ENCODE peak calls at places on chromosomes 6 and 20, in five cellular contexts. One of them, this sample, is unnamed.

GRCh38 chr6:12927746-12928145 is 211.2 kb downstream of the PHACTR1 start:
- DNase-seq in NCI-H2081: no peak
- DNase-seq in tibial artery: no peak
- DNase-seq in mesendoderm: no peak
- DNase-seq in Ammon's horn: no peak
- DNase-seq in this sample: no peak

GRCh38 chr6:77072694-77073409 is 390.4 kb downstream of the HTR1B start:
- DNase-seq in NCI-H2081: no peak
- DNase-seq in tibial artery: no peak
- DNase-seq in mesendoderm: no peak
- DNase-seq in Ammon's horn: peak; percentile 20
- DNase-seq in this sample: no peak

GRCh38 chr20:2604506-2604835 is 48.0 kb upstream of the NOP56 start:
- DNase-seq in NCI-H2081: no peak
- DNase-seq in tibial artery: no peak
- DNase-seq in mesendoderm: no peak
- DNase-seq in Ammon's horn: no peak
- DNase-seq in this sample: no peak

GRCh38 chr6:169172946-169173345 is 80.7 kb downstream of the THBS2 start:
- DNase-seq in NCI-H2081: no peak
- DNase-seq in tibial artery: no peak
- DNase-seq in mesendoderm: no peak
- DNase-seq in Ammon's horn: peak; percentile 59
- DNase-seq in this sample: no peak

GRCh38 chr20:40982415-40983145 is 46.0 kb upstream of the TOP1 start:
- DNase-seq in NCI-H2081: no peak
- DNase-seq in tibial artery: no peak
- DNase-seq in mesendoderm: no peak
- DNase-seq in Ammon's horn: no peak
- DNase-seq in this sample: no peak

GRCh38 chr6:153013438-153013837 is 10.9 kb upstream of the MTRF1L start:
- DNase-seq in NCI-H2081: no peak
- DNase-seq in tibial artery: no peak
- DNase-seq in mesendoderm: no peak
- DNase-seq in Ammon's horn: no peak
- DNase-seq in this sample: no peak

GRCh38 chr6:15327271-15327670 is 81.4 kb downstream of the JARID2 start:
- DNase-seq in NCI-H2081: no peak
- DNase-seq in tibial artery: no peak
- DNase-seq in mesendoderm: no peak
- DNase-seq in Ammon's horn: no peak
- DNase-seq in this sample: no peak

GRCh38 chr6:63649847-63650265 is 14.3 kb downstream of the PHF3 start:
- DNase-seq in NCI-H2081: no peak
- DNase-seq in tibial artery: no peak
- DNase-seq in mesendoderm: no peak
- DNase-seq in Ammon's horn: no peak
- DNase-seq in this sample: no peak

GRCh38 chr6:136823128-136823660 is 802 bp downstream of the PEX7 start:
- DNase-seq in NCI-H2081: no peak
- DNase-seq in tibial artery: no peak
- DNase-seq in mesendoderm: no peak
- DNase-seq in Ammon's horn: no peak
- DNase-seq in this sample: no peak

GRCh38 chr6:149461670-149462069 is 23.1 kb downstream of the ZC3H12D start:
- DNase-seq in NCI-H2081: no peak
- DNase-seq in tibial artery: no peak
- DNase-seq in mesendoderm: no peak
- DNase-seq in Ammon's horn: no peak
- DNase-seq in this sample: no peak

GRCh38 chr6:118993803-118994231 is 58.9 kb upstream of the MCM9 start:
- DNase-seq in NCI-H2081: no peak
- DNase-seq in tibial artery: no peak
- DNase-seq in mesendoderm: peak; percentile 48
- DNase-seq in Ammon's horn: no peak
- DNase-seq in this sample: no peak

GRCh38 chr6:111918825-111919224 is 45.6 kb upstream of the FYN start:
- DNase-seq in NCI-H2081: no peak
- DNase-seq in tibial artery: no peak
- DNase-seq in mesendoderm: no peak
- DNase-seq in Ammon's horn: no peak
- DNase-seq in this sample: no peak

GRCh38 chr6:156378853-156379252 is 398.3 kb upstream of the ARID1B start:
- DNase-seq in NCI-H2081: no peak
- DNase-seq in tibial artery: no peak
- DNase-seq in mesendoderm: peak; percentile 64
- DNase-seq in Ammon's horn: no peak
- DNase-seq in this sample: no peak

GRCh38 chr6:4644962-4645361 is 131.2 kb upstream of the CDYL start:
- DNase-seq in NCI-H2081: no peak
- DNase-seq in tibial artery: no peak
- DNase-seq in mesendoderm: no peak
- DNase-seq in Ammon's horn: no peak
- DNase-seq in this sample: no peak

GRCh38 chr20:57760698-57761412 is 51.0 kb upstream of the PMEPA1 start:
- DNase-seq in NCI-H2081: no peak
- DNase-seq in tibial artery: peak; percentile 3
- DNase-seq in mesendoderm: no peak
- DNase-seq in Ammon's horn: no peak
- DNase-seq in this sample: no peak

GRCh38 chr6:113651920-113652319 is 205.2 kb upstream of the MARCKS start:
- DNase-seq in NCI-H2081: no peak
- DNase-seq in tibial artery: no peak
- DNase-seq in mesendoderm: no peak
- DNase-seq in Ammon's horn: no peak
- DNase-seq in this sample: no peak

GRCh38 chr20:41480054-41480770 is 113.6 kb upstream of the EMILIN3 start:
- DNase-seq in NCI-H2081: no peak
- DNase-seq in tibial artery: no peak
- DNase-seq in mesendoderm: no peak
- DNase-seq in Ammon's horn: peak; percentile 33
- DNase-seq in this sample: no peak

GRCh38 chr20:4873396-4873795 is 127.9 kb downstream of the SLC23A2 start:
- DNase-seq in NCI-H2081: no peak
- DNase-seq in tibial artery: no peak
- DNase-seq in mesendoderm: no peak
- DNase-seq in Ammon's horn: no peak
- DNase-seq in this sample: no peak

This sample was measured in NCI-H748 treated with DMSO at 0.1 percent for 48 hours.